ENCODE peak calls at places on chromosomes 11 and 22, in ten cellular contexts. C, U, Q, M, N, R, K, O, F and Y are unnamed samples.

GRCh38 chr11:113168358-113168757 is 146.0 kb upstream of the TTC12 start:
- DNase-seq in Q (no peak), N (no peak), O (no peak), M (no peak), R (no peak), U (no peak), F (no peak), C (no peak), K (no peak), Y (no peak)

GRCh38 chr11:130947889-130948288 is 31.6 kb upstream of the SNX19 start:
- DNase-seq in K (no peak), Q (no peak), O (no peak), R (no peak), M (no peak), C (peak), U (no peak), F (peak), N (no peak), Y (no peak)

GRCh38 chr22:45268958-45269844 is 15.5 kb upstream of the UPK3A start:
- DNase-seq in M (peak), O (peak), N (peak), C (peak), R (peak), F (peak), K (peak), U (peak), Q (peak), Y (peak)

GRCh38 chr11:118152020-118152551 is 537 bp downstream of the SCN4B start:
- DNase-seq in M (no peak), Q (no peak), C (no peak), R (no peak), U (no peak), N (no peak), F (no peak), K (no peak), O (no peak), Y (no peak)

GRCh38 chr11:114847599-114847998 is 169.3 kb downstream of the NXPE2 start:
- DNase-seq in F (no peak), O (no peak), K (no peak), Q (no peak), N (no peak), C (no peak), M (no peak), U (no peak), R (no peak), Y (no peak)

GRCh38 chr11:13384837-13385417 is 78.1 kb downstream of the BTBD10 start:
- DNase-seq in M (peak), K (peak), N (peak), R (peak), C (peak), U (peak), O (no peak), Q (peak), F (peak), Y (no peak)

GRCh38 chr11:82458777-82459176 is 274.9 kb downstream of the FAM181B start:
- DNase-seq in K (no peak), M (no peak), Q (no peak), R (no peak), O (no peak), U (no peak), F (no peak), N (no peak), C (no peak), Y (no peak)

GRCh38 chr11:130612291-130612802 is 163.9 kb downstream of the ADAMTS15 start:
- DNase-seq in C (peak), U (no peak), R (peak), K (no peak), O (no peak), Q (no peak), M (no peak), F (peak), N (peak), Y (no peak)

GRCh38 chr11:119473901-119474681 is 51.1 kb upstream of the THY1 start:
- DNase-seq in U (no peak), M (no peak), Q (no peak), O (no peak), K (no peak), R (no peak), C (no peak), N (no peak), F (no peak), Y (peak)

GRCh38 chr22:26671317-26672059 is 14.1 kb downstream of the MIAT start:
- DNase-seq in R (no peak), K (peak), U (no peak), Q (no peak), C (no peak), O (no peak), F (peak), M (peak), N (no peak), Y (no peak)

GRCh38 chr11:44941286-44942021 is 9.2 kb downstream of the TP53I11 start:
- DNase-seq in U (no peak), Q (no peak), C (no peak), F (no peak), N (no peak), K (no peak), O (no peak), R (no peak), M (no peak), Y (no peak)

GRCh38 chr11:2625183-2625582 is 74.6 kb downstream of the KCNQ1OT1 start:
- DNase-seq in K (no peak), F (no peak), N (no peak), R (no peak), Q (no peak), C (peak), O (no peak), M (no peak), U (no peak), Y (no peak)

GRCh38 chr22:45155050-45155840 is 8.5 kb upstream of the NUP50 start:
- DNase-seq in U (no peak), N (peak), F (peak), M (no peak), C (peak), Q (no peak), O (no peak), K (no peak), R (peak), Y (no peak)

GRCh38 chr11:39741066-39741465 is 1718.4 kb downstream of the LRRC4C start:
- DNase-seq in N (peak), U (no peak), C (no peak), R (no peak), K (no peak), F (peak), M (no peak), Q (no peak), O (peak), Y (no peak)

GRCh38 chr11:73387594-73388021 is 11.4 kb downstream of the RELT start:
- DNase-seq in K (no peak), R (no peak), M (no peak), N (peak), C (no peak), U (no peak), Q (no peak), O (no peak), F (no peak), Y (no peak)

GRCh38 chr22:27883656-27884350 is 35.3 kb downstream of the PITPNB start:
- DNase-seq in C (no peak), Q (no peak), K (no peak), R (no peak), O (no peak), U (no peak), N (no peak), M (no peak), F (peak), Y (no peak)

GRCh38 chr11:72871089-72871488 is 56.9 kb downstream of the ATG16L2 start:
- DNase-seq in R (peak), C (peak), M (no peak), F (no peak), O (no peak), K (no peak), N (peak), U (no peak), Q (no peak), Y (no peak)

GRCh38 chr11:61532136-61533038 is 23.8 kb downstream of the LRRC10B start:
- DNase-seq in O (peak), U (no peak), R (no peak), K (peak), F (peak), Q (peak), N (no peak), C (no peak), M (peak), Y (no peak)

GRCh38 chr11:73982595-73982989 is at the start of gene UCP2:
- DNase-seq in Q (peak), F (peak), R (no peak), U (peak), O (peak), N (no peak), C (peak), K (peak), M (peak), Y (peak)

GRCh38 chr11:46916669-46917108 is 1.7 kb downstream of the LRP4 start:
- DNase-seq in U (no peak), M (peak), Q (peak), K (peak), R (peak), C (peak), F (peak), O (peak), N (peak), Y (peak)

GRCh38 chr11:117597083-117597482 is 199.9 kb downstream of the DSCAML1 start:
- DNase-seq in C (peak), M (no peak), R (peak), K (peak), Q (peak), F (peak), U (no peak), N (peak), O (peak), Y (peak)

GRCh38 chr22:26564181-26564580 is 25.8 kb downstream of the TPST2 start:
- DNase-seq in K (no peak), U (no peak), F (peak), C (no peak), Q (no peak), M (no peak), O (no peak), N (no peak), R (no peak), Y (no peak)

GRCh38 chr11:130070829-130071205 is 1.1 kb downstream of the APLP2 start:
- DNase-seq in Q (no peak), K (no peak), R (peak), U (no peak), O (no peak), F (no peak), N (peak), C (peak), M (peak), Y (no peak)

GRCh38 chr11:38014405-38014804 is 1416.4 kb upstream of the RAG2 start:
- DNase-seq in Q (no peak), M (no peak), K (no peak), N (peak), C (peak), O (no peak), R (peak), F (no peak), U (no peak), Y (no peak)

GRCh38 chr11:47791774-47792173 is 24.6 kb upstream of the FNBP4 start:
- DNase-seq in F (no peak), C (peak), N (no peak), U (no peak), O (no peak), Q (no peak), R (no peak), M (no peak), K (no peak), Y (no peak)

GRCh38 chr22:27144345-27144744 is 487.0 kb downstream of the MIAT start:
- DNase-seq in Q (no peak), U (no peak), N (no peak), C (no peak), M (no peak), O (no peak), F (no peak), K (no peak), R (peak), Y (no peak)

GRCh38 chr11:101435406-101435805 is 148.4 kb downstream of the TRPC6 start:
- DNase-seq in F (no peak), K (no peak), O (no peak), R (no peak), Q (no peak), M (no peak), C (no peak), U (no peak), N (no peak), Y (no peak)

GRCh38 chr22:24207264-24208011 is 26.2 kb downstream of the SUSD2 start:
- DNase-seq in U (no peak), M (no peak), C (no peak), N (peak), F (no peak), O (no peak), K (no peak), R (no peak), Q (no peak), Y (no peak)

GRCh38 chr22:24247564-24248344 is 2.9 kb upstream of the GGT5 start:
- DNase-seq in R (peak), O (peak), M (peak), Q (peak), N (peak), F (peak), C (peak), K (peak), U (peak), Y (peak)

GRCh38 chr11:134362192-134362901 is 30.6 kb downstream of the GLB1L2 start:
- DNase-seq in K (no peak), M (no peak), Q (no peak), U (no peak), N (no peak), R (no peak), F (no peak), C (no peak), O (no peak), Y (no peak)

GRCh38 chr11:126383301-126384052 is 28.0 kb downstream of the ST3GAL4 start:
- DNase-seq in N (no peak), U (no peak), Q (no peak), O (no peak), M (no peak), K (no peak), C (no peak), F (no peak), R (no peak), Y (no peak)

GRCh38 chr22:44049369-44050231 is 25.5 kb downstream of the PARVB start:
- DNase-seq in O (no peak), C (no peak), U (no peak), N (no peak), K (no peak), M (peak), Q (no peak), R (no peak), F (no peak), Y (no peak)

GRCh38 chr11:65576867-65577755 is 1.3 kb downstream of the EHBP1L1 start:
- DNase-seq in K (no peak), R (peak), N (peak), O (no peak), Q (no peak), M (peak), C (peak), U (no peak), F (peak), Y (no peak)

GRCh38 chr11:122559734-122560382 is 95.7 kb upstream of the UBASH3B start:
- DNase-seq in U (no peak), K (no peak), R (no peak), O (no peak), F (peak), Q (no peak), C (peak), M (no peak), N (no peak), Y (no peak)

DNA sequence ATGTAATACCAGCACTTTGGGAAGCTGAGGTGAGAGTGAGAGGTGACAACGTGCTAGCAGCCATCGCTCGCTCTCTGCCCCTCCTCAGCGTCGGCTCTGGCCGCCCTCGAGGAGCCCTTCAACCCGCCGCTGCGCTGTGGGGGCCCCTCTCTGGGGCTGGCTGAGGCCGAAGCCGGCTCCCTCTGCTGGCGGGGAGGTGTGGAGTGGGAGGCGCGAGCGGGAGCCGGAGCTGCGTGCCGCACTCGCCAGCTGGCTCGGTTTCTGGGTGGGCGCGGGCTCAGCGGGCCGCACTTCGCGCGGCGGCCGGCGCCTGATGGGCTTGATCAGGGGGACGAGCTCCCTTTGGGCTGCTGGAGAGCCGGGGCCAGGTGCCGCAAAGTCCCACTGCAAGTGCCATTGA is 98.9 kb upstream of the UBASH3B start:
- DNase-seq in C (no peak), N (no peak), M (peak), Q (no peak), O (no peak), R (peak), K (no peak), F (peak), U (no peak), Y (peak)
- TF ChIP-seq CTCF in C (peak), N (peak), M (peak), Q (no peak), O (no peak), R (peak), K (no peak), F (no peak), U (peak), Y (no peak)

DNA sequence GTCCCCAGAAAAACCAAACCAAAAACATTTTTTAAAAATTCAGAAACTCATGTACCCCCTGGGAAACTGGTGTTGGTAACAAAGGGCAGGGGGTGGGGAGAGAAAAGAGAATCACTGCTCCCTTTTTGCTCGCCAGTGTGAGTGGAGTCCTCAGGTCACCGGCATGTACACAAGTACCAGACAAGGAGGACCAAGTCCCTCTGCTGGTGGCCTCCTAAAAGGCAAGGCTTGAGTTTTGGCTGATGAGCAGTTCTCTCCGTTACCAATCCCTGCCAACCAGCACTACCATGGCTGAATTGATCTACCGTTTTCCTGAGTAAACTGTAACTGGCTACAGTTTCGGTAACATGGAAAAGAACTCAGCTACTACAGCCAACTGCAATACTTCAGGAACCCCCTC is 22.0 kb downstream of the APOL5 start:
- DNase-seq in F (no peak), N (no peak), R (no peak), K (no peak), C (no peak), O (no peak), Q (no peak), M (no peak), U (no peak), Y (no peak)
- TF ChIP-seq CTCF in F (no peak), N (peak), R (peak), K (no peak), C (peak), O (peak), Q (peak), M (no peak), U (peak), Y (no peak)

DNA sequence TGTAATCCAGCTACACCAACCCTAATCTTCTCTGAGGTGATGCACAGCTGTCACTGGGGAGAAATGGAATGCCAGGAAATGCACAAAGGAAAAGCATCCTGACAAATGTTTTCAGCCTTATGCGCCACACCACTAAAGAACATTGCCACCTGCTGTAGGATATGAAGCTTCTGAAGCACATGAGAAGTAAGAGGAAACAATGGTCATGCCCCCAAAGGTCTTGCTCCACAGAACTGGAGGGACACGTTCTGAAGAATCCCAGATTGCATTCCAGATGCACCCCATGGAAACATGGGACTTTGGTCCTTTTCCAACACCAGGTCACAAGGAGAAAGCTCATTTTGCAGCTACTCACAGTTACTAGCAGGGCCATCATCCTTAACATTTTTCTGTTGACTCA is 48.7 kb upstream of the ZBED5 start:
- DNase-seq in U (no peak), Q (no peak), R (peak), K (no peak), N (peak), C (peak), F (no peak), O (peak), M (no peak), Y (no peak)
- TF ChIP-seq CTCF in U (peak), Q (no peak), R (peak), K (no peak), N (peak), C (no peak), F (peak), O (peak), M (no peak), Y (no peak)

GRCh38 chr11:26134481-26135355 is 197.2 kb upstream of the ANO3 start:
- DNase-seq in O (no peak), Q (no peak), M (peak), R (peak), C (peak), N (peak), K (peak), F (peak), U (no peak), Y (no peak)
- TF ChIP-seq CTCF in O (peak), Q (no peak), M (peak), R (peak), C (no peak), N (peak), K (peak), F (peak), U (peak), Y (no peak)

GRCh38 chr11:34978236-34979191 is 62.1 kb downstream of the PDHX start:
- DNase-seq in U (no peak), F (no peak), K (no peak), M (no peak), C (no peak), R (no peak), N (no peak), Q (no peak), O (no peak), Y (no peak)

GRCh38 chr11:34975482-34975881 is 59.1 kb downstream of the PDHX start:
- DNase-seq in Q (no peak), U (no peak), N (no peak), F (no peak), M (no peak), K (no peak), R (no peak), C (no peak), O (no peak), Y (no peak)

GRCh38 chr11:34972892-34973291 is 56.5 kb downstream of the PDHX start:
- DNase-seq in M (no peak), R (peak), F (no peak), C (peak), U (peak), O (no peak), Q (no peak), N (peak), K (no peak), Y (no peak)

GRCh38 chr11:34976496-34976895 is 60.1 kb downstream of the PDHX start:
- DNase-seq in Q (no peak), O (no peak), F (no peak), K (no peak), C (no peak), N (no peak), M (no peak), R (no peak), U (no peak), Y (no peak)

DNA sequence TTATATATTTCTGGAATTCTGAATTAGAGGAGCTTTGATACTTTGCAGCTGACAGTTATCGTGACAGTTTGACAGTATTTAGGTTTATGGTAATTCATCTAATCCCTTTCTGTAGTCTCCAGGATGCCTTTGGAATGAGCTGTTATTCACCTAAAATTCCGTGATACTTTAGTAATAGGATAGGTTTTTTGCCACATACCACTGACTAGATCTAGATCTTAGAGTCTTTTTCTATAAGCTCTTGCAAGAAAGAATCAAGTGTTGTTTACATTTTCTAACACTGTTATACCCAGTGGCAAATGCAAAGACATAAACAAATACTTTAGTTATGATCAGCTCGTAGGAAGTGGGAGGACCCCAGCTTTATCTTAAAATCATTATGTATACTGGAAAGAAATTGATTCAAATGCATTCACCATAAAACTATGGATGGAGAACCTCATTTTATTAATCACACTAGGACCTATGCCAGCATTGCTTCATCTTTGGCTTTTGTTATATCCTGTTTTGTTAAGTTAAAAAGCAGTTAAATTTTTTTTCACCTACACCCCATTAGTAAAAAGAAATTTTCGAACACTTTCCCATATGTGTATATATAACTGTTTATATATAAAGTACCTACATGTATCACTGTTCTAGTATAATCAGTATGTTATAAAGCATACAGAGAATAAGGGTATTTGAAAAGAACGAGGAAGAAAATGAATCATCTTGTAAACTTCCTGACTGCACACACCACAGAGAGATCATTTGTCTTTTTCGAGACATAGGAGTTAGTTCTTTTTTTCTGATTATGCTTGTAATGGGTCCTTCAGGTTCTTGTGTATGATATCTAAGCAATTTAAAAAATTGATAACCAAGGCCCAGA is 60.9 kb downstream of the PDHX start:
- DNase-seq in N (peak), F (peak), R (peak), U (peak), K (no peak), M (no peak), C (peak), Q (no peak), O (no peak), Y (no peak)
- TF ChIP-seq CTCF in N (no peak), F (no peak), R (no peak), U (no peak), K (no peak), M (no peak), C (no peak), Q (no peak), O (no peak), Y (no peak)